ENCODE peak calls at places on chromosome 2, in six cellular contexts. One of them, this sample, is unnamed.

GRCh38 chr2:842151-842792 is 108.4 kb upstream of the SNTG2 start:
- DNase-seq in IMR-90: no peak
- DNase-seq in mesenchymal stem cell: no peak
- DNase-seq in H1: peak; percentile 39
- DNase-seq in neuronal stem cell: no peak
- DNase-seq in H9: peak; percentile 21
- DNase-seq in this sample: no peak

GRCh38 chr2:182594286-182594685 is 121.8 kb upstream of the DNAJC10 start:
- DNase-seq in neuronal stem cell: no peak
- DNase-seq in mesenchymal stem cell: no peak
- DNase-seq in H1: no peak
- DNase-seq in H9: no peak
- DNase-seq in IMR-90: peak; percentile 58
- DNase-seq in this sample: no peak

GRCh38 chr2:72570401-72570800 is 255.4 kb downstream of the EXOC6B start:
- DNase-seq in H9: no peak
- DNase-seq in H1: no peak
- DNase-seq in neuronal stem cell: no peak
- DNase-seq in IMR-90: no peak
- DNase-seq in mesenchymal stem cell: no peak
- DNase-seq in this sample: no peak

GRCh38 chr2:61763605-61764034 is 90.2 kb downstream of the FAM161A start:
- DNase-seq in neuronal stem cell: no peak
- DNase-seq in IMR-90: peak; percentile 89
- DNase-seq in H1: no peak
- DNase-seq in H9: no peak
- DNase-seq in mesenchymal stem cell: peak; percentile 93
- DNase-seq in this sample: peak; percentile 76

GRCh38 chr2:175180701-175181103 is 808 bp downstream of the ATP5MC3 start:
- DNase-seq in IMR-90: peak; percentile 41
- DNase-seq in H1: no peak
- DNase-seq in mesenchymal stem cell: peak; percentile 70
- DNase-seq in neuronal stem cell: no peak
- DNase-seq in H9: peak; percentile 36
- DNase-seq in this sample: peak; percentile 19

GRCh38 chr2:98434492-98434891 is 10.2 kb upstream of the INPP4A start:
- DNase-seq in neuronal stem cell: no peak
- DNase-seq in mesenchymal stem cell: no peak
- DNase-seq in H9: no peak
- DNase-seq in H1: no peak
- DNase-seq in IMR-90: no peak
- DNase-seq in this sample: no peak

GRCh38 chr2:95552911-95553310 is 38.9 kb upstream of the TRIM43 start:
- DNase-seq in mesenchymal stem cell: no peak
- DNase-seq in H9: no peak
- DNase-seq in neuronal stem cell: no peak
- DNase-seq in H1: no peak
- DNase-seq in IMR-90: no peak
- DNase-seq in this sample: no peak

GRCh38 chr2:215803150-215803549 is 210.2 kb downstream of the MREG start:
- DNase-seq in IMR-90: no peak
- DNase-seq in neuronal stem cell: no peak
- DNase-seq in H1: no peak
- DNase-seq in H9: no peak
- DNase-seq in mesenchymal stem cell: no peak
- DNase-seq in this sample: no peak

GRCh38 chr2:177568893-177569292 is 176.3 kb downstream of the AGPS start:
- DNase-seq in H9: no peak
- DNase-seq in H1: no peak
- DNase-seq in IMR-90: no peak
- DNase-seq in mesenchymal stem cell: no peak
- DNase-seq in neuronal stem cell: no peak
- DNase-seq in this sample: no peak

GRCh38 chr2:102304268-102304667 is 7.1 kb upstream of the IL1RL1 start:
- DNase-seq in mesenchymal stem cell: peak; percentile 77
- DNase-seq in IMR-90: peak; percentile 72
- DNase-seq in neuronal stem cell: no peak
- DNase-seq in H1: no peak
- DNase-seq in H9: no peak
- DNase-seq in this sample: no peak

GRCh38 chr2:115171751-115172150 is 729.3 kb downstream of the DPP10 start:
- DNase-seq in H9: no peak
- DNase-seq in mesenchymal stem cell: no peak
- DNase-seq in H1: no peak
- DNase-seq in neuronal stem cell: no peak
- DNase-seq in IMR-90: no peak
- DNase-seq in this sample: no peak

GRCh38 chr2:220556658-220557057 is 929.2 kb downstream of the SLC4A3 start:
- DNase-seq in H9: no peak
- DNase-seq in neuronal stem cell: no peak
- DNase-seq in IMR-90: peak; percentile 67
- DNase-seq in H1: no peak
- DNase-seq in mesenchymal stem cell: peak; percentile 74
- DNase-seq in this sample: no peak

GRCh38 chr2:20168048-20168726 is 56.7 kb downstream of the SDC1 start:
- DNase-seq in mesenchymal stem cell: no peak
- DNase-seq in IMR-90: no peak
- DNase-seq in H1: no peak
- DNase-seq in H9: peak; percentile 21
- DNase-seq in neuronal stem cell: no peak
- DNase-seq in this sample: no peak

GRCh38 chr2:51795248-51795888 is 763.4 kb upstream of the NRXN1 start:
- DNase-seq in neuronal stem cell: peak; percentile 2
- DNase-seq in mesenchymal stem cell: peak; percentile 6
- DNase-seq in H1: peak; percentile 88
- DNase-seq in IMR-90: no peak
- DNase-seq in H9: peak; percentile 82
- DNase-seq in this sample: peak; percentile 3

GRCh38 chr2:51789908-51790307 is 758.0 kb upstream of the NRXN1 start:
- DNase-seq in H1: no peak
- DNase-seq in mesenchymal stem cell: no peak
- DNase-seq in neuronal stem cell: no peak
- DNase-seq in IMR-90: peak; percentile 50
- DNase-seq in H9: no peak
- DNase-seq in this sample: no peak

GRCh38 chr2:51790854-51791253 is 758.9 kb upstream of the NRXN1 start:
- DNase-seq in neuronal stem cell: no peak
- DNase-seq in H1: no peak
- DNase-seq in mesenchymal stem cell: no peak
- DNase-seq in H9: no peak
- DNase-seq in IMR-90: no peak
- DNase-seq in this sample: no peak
- H4K91ac ChIP-seq in neuronal stem cell: no peak overlapping the region
- H4K91ac ChIP-seq in H1: no peak overlapping the region
- H4K91ac ChIP-seq in mesenchymal stem cell: no peak overlapping the region
- H4K91ac ChIP-seq in H9: no peak overlapping the region
- H4K91ac ChIP-seq in IMR-90: no peak overlapping the region
- H4K91ac ChIP-seq in this sample: no peak overlapping the region

GRCh38 chr2:197866449-197866848 is 62.1 kb downstream of the PLCL1 start:
- DNase-seq in H1: no peak
- DNase-seq in mesenchymal stem cell: no peak
- DNase-seq in neuronal stem cell: no peak
- DNase-seq in H9: no peak
- DNase-seq in IMR-90: no peak
- DNase-seq in this sample: no peak
- H4K91ac ChIP-seq in H1: no peak overlapping the region
- H4K91ac ChIP-seq in mesenchymal stem cell: no peak overlapping the region
- H4K91ac ChIP-seq in neuronal stem cell: no peak overlapping the region
- H4K91ac ChIP-seq in H9: no peak overlapping the region
- H4K91ac ChIP-seq in IMR-90: no peak overlapping the region
- H4K91ac ChIP-seq in this sample: no peak overlapping the region

GRCh38 chr2:47950340-47951280 is 44.3 kb upstream of the FBXO11 start:
- DNase-seq in mesenchymal stem cell: no peak
- DNase-seq in neuronal stem cell: no peak
- DNase-seq in H9: no peak
- DNase-seq in IMR-90: no peak
- DNase-seq in H1: no peak
- DNase-seq in this sample: no peak
- H4K91ac ChIP-seq in mesenchymal stem cell: no peak overlapping the region
- H4K91ac ChIP-seq in neuronal stem cell: no peak overlapping the region
- H4K91ac ChIP-seq in H9: no peak overlapping the region
- H4K91ac ChIP-seq in IMR-90: no peak overlapping the region
- H4K91ac ChIP-seq in H1: no peak overlapping the region
- H4K91ac ChIP-seq in this sample: no peak overlapping the region

DNA sequence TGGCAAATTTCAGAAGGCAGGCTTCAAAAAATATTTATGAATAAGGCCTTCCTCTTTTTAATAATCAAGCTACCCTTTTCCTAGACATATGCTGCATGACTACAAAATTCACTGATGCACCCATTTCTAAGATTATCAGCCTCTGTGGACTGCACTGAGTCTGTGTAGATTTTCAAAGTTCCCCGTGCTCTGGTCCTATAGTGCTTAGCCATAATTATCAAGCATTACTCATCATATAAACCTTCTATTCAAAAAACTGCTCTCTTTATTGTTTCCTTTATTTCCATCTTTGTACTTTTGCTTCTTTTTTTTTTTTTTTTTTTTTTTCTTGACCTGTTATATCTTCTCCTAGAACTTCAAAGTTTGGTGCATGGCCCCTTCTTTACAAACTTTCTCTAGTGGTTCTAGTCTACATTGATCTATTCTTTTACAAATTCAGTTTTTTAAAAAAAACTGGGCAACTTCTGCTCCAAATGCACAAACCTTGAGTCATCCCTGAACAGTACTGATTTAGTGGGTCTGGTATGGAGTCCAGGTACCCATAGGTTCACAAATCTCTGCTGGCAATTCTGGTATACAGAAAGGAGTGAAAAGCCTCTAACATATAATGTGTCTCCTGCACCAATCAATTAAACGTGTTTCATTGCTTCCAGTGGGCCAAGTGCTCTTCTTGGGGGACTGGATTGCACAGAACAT is 481.9 kb downstream of the NUP35 start:
- DNase-seq in H9: no peak
- DNase-seq in H1: no peak
- DNase-seq in mesenchymal stem cell: no peak
- DNase-seq in neuronal stem cell: no peak
- DNase-seq in IMR-90: no peak
- DNase-seq in this sample: no peak
- H4K91ac ChIP-seq in H9: no peak overlapping the region
- H4K91ac ChIP-seq in H1: no peak overlapping the region
- H4K91ac ChIP-seq in mesenchymal stem cell: no peak overlapping the region
- H4K91ac ChIP-seq in neuronal stem cell: no peak overlapping the region
- H4K91ac ChIP-seq in IMR-90: no peak overlapping the region
- H4K91ac ChIP-seq in this sample: no peak overlapping the region

DNA sequence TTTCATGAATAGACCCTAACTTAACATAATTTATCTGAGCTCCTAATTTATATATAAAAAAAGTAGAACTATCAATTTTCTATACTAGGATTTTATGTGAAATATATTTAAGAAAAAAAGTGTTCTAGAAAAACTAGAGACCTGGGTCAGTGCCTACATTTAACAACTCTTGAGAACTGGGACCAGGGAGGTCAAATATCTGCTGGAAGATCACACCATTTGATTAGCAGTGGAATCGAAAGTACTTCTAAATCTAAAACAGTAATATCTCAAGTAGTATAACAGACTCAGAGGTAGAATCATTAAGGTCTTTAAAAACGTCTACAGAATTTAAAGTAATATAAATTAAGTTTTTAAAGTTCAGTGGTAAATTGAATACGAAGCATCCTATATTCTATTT is 34.6 kb downstream of the PPP3R1 start:
- DNase-seq in IMR-90: no peak
- DNase-seq in H9: no peak
- DNase-seq in neuronal stem cell: no peak
- DNase-seq in H1: no peak
- DNase-seq in mesenchymal stem cell: no peak
- DNase-seq in this sample: no peak
- H4K91ac ChIP-seq in IMR-90: no peak overlapping the region
- H4K91ac ChIP-seq in H9: no peak overlapping the region
- H4K91ac ChIP-seq in neuronal stem cell: no peak overlapping the region
- H4K91ac ChIP-seq in H1: no peak overlapping the region
- H4K91ac ChIP-seq in mesenchymal stem cell: no peak overlapping the region
- H4K91ac ChIP-seq in this sample: no peak overlapping the region

GRCh38 chr2:100004348-100004884 is 138.0 kb downstream of the AFF3 start:
- DNase-seq in IMR-90: no peak
- DNase-seq in mesenchymal stem cell: no peak
- DNase-seq in H9: no peak
- DNase-seq in neuronal stem cell: no peak
- DNase-seq in H1: no peak
- DNase-seq in this sample: no peak

GRCh38 chr2:100006516-100006915 is 135.9 kb downstream of the AFF3 start:
- DNase-seq in H1: no peak
- DNase-seq in H9: no peak
- DNase-seq in mesenchymal stem cell: no peak
- DNase-seq in IMR-90: no peak
- DNase-seq in neuronal stem cell: no peak
- DNase-seq in this sample: no peak

GRCh38 chr2:100008960-100009359 is 133.4 kb downstream of the AFF3 start:
- DNase-seq in mesenchymal stem cell: peak; percentile 86
- DNase-seq in neuronal stem cell: no peak
- DNase-seq in IMR-90: peak; percentile 76
- DNase-seq in H9: no peak
- DNase-seq in H1: no peak
- DNase-seq in this sample: peak; percentile 59

GRCh38 chr2:100000915-100001707 is 141.3 kb downstream of the AFF3 start:
- DNase-seq in IMR-90: no peak
- DNase-seq in H9: no peak
- DNase-seq in neuronal stem cell: no peak
- DNase-seq in H1: no peak
- DNase-seq in mesenchymal stem cell: no peak
- DNase-seq in this sample: no peak

GRCh38 chr2:100004959-100005387 is 137.4 kb downstream of the AFF3 start:
- DNase-seq in neuronal stem cell: no peak
- DNase-seq in IMR-90: no peak
- DNase-seq in H9: no peak
- DNase-seq in mesenchymal stem cell: no peak
- DNase-seq in H1: no peak
- DNase-seq in this sample: no peak
- H4K91ac ChIP-seq in neuronal stem cell: no peak overlapping the region
- H4K91ac ChIP-seq in IMR-90: peak overlapping the region; percentile 31
- H4K91ac ChIP-seq in H9: no peak overlapping the region
- H4K91ac ChIP-seq in mesenchymal stem cell: no peak overlapping the region
- H4K91ac ChIP-seq in H1: no peak overlapping the region
- H4K91ac ChIP-seq in this sample: no peak overlapping the region